ENCODE peak calls at places on chromosome 5, in four cellular contexts. One of them, this sample, is unnamed.

GRCh38 chr5:96931605-96932004 is 4.3 kb upstream of the LNPEP start:
- DNase-seq in iPS-NIHi11: no peak
- DNase-seq in iPS DF 19.7: no peak
- DNase-seq in activated CD4-positive, alpha-beta memory T cell treated with anti-CD3 and anti-CD28 coated beads, Interleukin-2, amount 10 ng/mL, durations not matched to agents 7 days and 5 days: no peak
- DNase-seq in this sample: no peak

GRCh38 chr5:59174248-59174844 is 591.5 kb downstream of the RAB3C start:
- DNase-seq in iPS-NIHi11: peak; percentile 55
- DNase-seq in iPS DF 19.7: no peak
- DNase-seq in activated CD4-positive, alpha-beta memory T cell treated with anti-CD3 and anti-CD28 coated beads, Interleukin-2, amount 10 ng/mL, durations not matched to agents 7 days and 5 days: peak; percentile 37
- DNase-seq in this sample: no peak

GRCh38 chr5:37198066-37198465 is 51.1 kb downstream of the CPLANE1 start:
- DNase-seq in iPS-NIHi11: no peak
- DNase-seq in iPS DF 19.7: no peak
- DNase-seq in activated CD4-positive, alpha-beta memory T cell treated with anti-CD3 and anti-CD28 coated beads, Interleukin-2, amount 10 ng/mL, durations not matched to agents 7 days and 5 days: no peak
- DNase-seq in this sample: no peak

GRCh38 chr5:90548069-90548593 is 10.5 kb upstream of the ADGRV1 start:
- DNase-seq in iPS-NIHi11: no peak
- DNase-seq in iPS DF 19.7: no peak
- DNase-seq in activated CD4-positive, alpha-beta memory T cell treated with anti-CD3 and anti-CD28 coated beads, Interleukin-2, amount 10 ng/mL, durations not matched to agents 7 days and 5 days: no peak
- DNase-seq in this sample: no peak

GRCh38 chr5:139275536-139276297 is 17.8 kb upstream of the MATR3 start:
- DNase-seq in iPS-NIHi11: no peak
- DNase-seq in iPS DF 19.7: no peak
- DNase-seq in activated CD4-positive, alpha-beta memory T cell treated with anti-CD3 and anti-CD28 coated beads, Interleukin-2, amount 10 ng/mL, durations not matched to agents 7 days and 5 days: no peak
- DNase-seq in this sample: no peak

GRCh38 chr5:72256536-72256935 is 63.5 kb downstream of the MRPS27 start:
- DNase-seq in iPS-NIHi11: no peak
- DNase-seq in iPS DF 19.7: no peak
- DNase-seq in activated CD4-positive, alpha-beta memory T cell treated with anti-CD3 and anti-CD28 coated beads, Interleukin-2, amount 10 ng/mL, durations not matched to agents 7 days and 5 days: no peak
- DNase-seq in this sample: no peak

GRCh38 chr5:60184599-60184998 is 291.1 kb upstream of the PDE4D start:
- DNase-seq in iPS-NIHi11: no peak
- DNase-seq in iPS DF 19.7: no peak
- DNase-seq in activated CD4-positive, alpha-beta memory T cell treated with anti-CD3 and anti-CD28 coated beads, Interleukin-2, amount 10 ng/mL, durations not matched to agents 7 days and 5 days: no peak
- DNase-seq in this sample: no peak

GRCh38 chr5:151757233-151758140 is 944 bp downstream of the ATOX1 start:
- DNase-seq in iPS-NIHi11: no peak
- DNase-seq in iPS DF 19.7: no peak
- DNase-seq in activated CD4-positive, alpha-beta memory T cell treated with anti-CD3 and anti-CD28 coated beads, Interleukin-2, amount 10 ng/mL, durations not matched to agents 7 days and 5 days: peak; percentile 34
- DNase-seq in this sample: no peak

GRCh38 chr5:116571568-116572321 is 2.9 kb downstream of the SEMA6A start:
- DNase-seq in iPS-NIHi11: no peak
- DNase-seq in iPS DF 19.7: no peak
- DNase-seq in activated CD4-positive, alpha-beta memory T cell treated with anti-CD3 and anti-CD28 coated beads, Interleukin-2, amount 10 ng/mL, durations not matched to agents 7 days and 5 days: no peak
- DNase-seq in this sample: no peak

GRCh38 chr5:160467555-160468418 is 46.1 kb downstream of the PTTG1 start:
- DNase-seq in iPS-NIHi11: peak; percentile 45
- DNase-seq in iPS DF 19.7: no peak
- DNase-seq in activated CD4-positive, alpha-beta memory T cell treated with anti-CD3 and anti-CD28 coated beads, Interleukin-2, amount 10 ng/mL, durations not matched to agents 7 days and 5 days: peak; percentile 89
- DNase-seq in this sample: peak; percentile 68

GRCh38 chr5:179624841-179625271 is 1.4 kb upstream of the HNRNPH1 start:
- DNase-seq in iPS-NIHi11: no peak
- DNase-seq in iPS DF 19.7: no peak
- DNase-seq in activated CD4-positive, alpha-beta memory T cell treated with anti-CD3 and anti-CD28 coated beads, Interleukin-2, amount 10 ng/mL, durations not matched to agents 7 days and 5 days: no peak
- DNase-seq in this sample: peak; percentile 16

GRCh38 chr5:107937198-107937597 is 266.5 kb upstream of the EFNA5 start:
- DNase-seq in iPS-NIHi11: peak; percentile 23
- DNase-seq in iPS DF 19.7: no peak
- DNase-seq in activated CD4-positive, alpha-beta memory T cell treated with anti-CD3 and anti-CD28 coated beads, Interleukin-2, amount 10 ng/mL, durations not matched to agents 7 days and 5 days: no peak
- DNase-seq in this sample: no peak

GRCh38 chr5:98917433-98917832 is 11.4 kb downstream of the CHD1 start:
- DNase-seq in iPS-NIHi11: no peak
- DNase-seq in iPS DF 19.7: no peak
- DNase-seq in activated CD4-positive, alpha-beta memory T cell treated with anti-CD3 and anti-CD28 coated beads, Interleukin-2, amount 10 ng/mL, durations not matched to agents 7 days and 5 days: no peak
- DNase-seq in this sample: no peak

GRCh38 chr5:116766470-116766947 is 191.9 kb upstream of the SEMA6A start:
- DNase-seq in iPS-NIHi11: no peak
- DNase-seq in iPS DF 19.7: no peak
- DNase-seq in activated CD4-positive, alpha-beta memory T cell treated with anti-CD3 and anti-CD28 coated beads, Interleukin-2, amount 10 ng/mL, durations not matched to agents 7 days and 5 days: no peak
- DNase-seq in this sample: no peak

GRCh38 chr5:172643392-172643871 is 2.4 kb downstream of the NEURL1B start:
- DNase-seq in iPS-NIHi11: no peak
- DNase-seq in iPS DF 19.7: no peak
- DNase-seq in activated CD4-positive, alpha-beta memory T cell treated with anti-CD3 and anti-CD28 coated beads, Interleukin-2, amount 10 ng/mL, durations not matched to agents 7 days and 5 days: no peak
- DNase-seq in this sample: no peak

GRCh38 chr5:36880761-36881160 is 4.2 kb downstream of the NIPBL start:
- DNase-seq in iPS-NIHi11: no peak
- DNase-seq in iPS DF 19.7: no peak
- DNase-seq in activated CD4-positive, alpha-beta memory T cell treated with anti-CD3 and anti-CD28 coated beads, Interleukin-2, amount 10 ng/mL, durations not matched to agents 7 days and 5 days: no peak
- DNase-seq in this sample: no peak

GRCh38 chr5:1881273-1881586 is 1.5 kb downstream of the IRX4 start:
- DNase-seq in iPS-NIHi11: no peak
- DNase-seq in iPS DF 19.7: peak; percentile 85
- DNase-seq in activated CD4-positive, alpha-beta memory T cell treated with anti-CD3 and anti-CD28 coated beads, Interleukin-2, amount 10 ng/mL, durations not matched to agents 7 days and 5 days: no peak
- DNase-seq in this sample: no peak

GRCh38 chr5:115435776-115436712 is 108.5 kb downstream of the FEM1C start:
- DNase-seq in iPS-NIHi11: no peak
- DNase-seq in iPS DF 19.7: no peak
- DNase-seq in activated CD4-positive, alpha-beta memory T cell treated with anti-CD3 and anti-CD28 coated beads, Interleukin-2, amount 10 ng/mL, durations not matched to agents 7 days and 5 days: no peak
- DNase-seq in this sample: no peak

GRCh38 chr5:16180789-16181082 is 1.1 kb upstream of the MARCHF11 start:
- DNase-seq in iPS-NIHi11: no peak
- DNase-seq in iPS DF 19.7: no peak
- DNase-seq in activated CD4-positive, alpha-beta memory T cell treated with anti-CD3 and anti-CD28 coated beads, Interleukin-2, amount 10 ng/mL, durations not matched to agents 7 days and 5 days: no peak
- DNase-seq in this sample: no peak

GRCh38 chr5:171418982-171419662 is at the start of gene FGF18:
- DNase-seq in iPS-NIHi11: peak; percentile 63
- DNase-seq in iPS DF 19.7: no peak
- DNase-seq in activated CD4-positive, alpha-beta memory T cell treated with anti-CD3 and anti-CD28 coated beads, Interleukin-2, amount 10 ng/mL, durations not matched to agents 7 days and 5 days: peak; percentile 45
- DNase-seq in this sample: no peak

GRCh38 chr5:16733597-16733996 is 116.8 kb upstream of the RETREG1 start:
- DNase-seq in iPS-NIHi11: no peak
- DNase-seq in iPS DF 19.7: no peak
- DNase-seq in activated CD4-positive, alpha-beta memory T cell treated with anti-CD3 and anti-CD28 coated beads, Interleukin-2, amount 10 ng/mL, durations not matched to agents 7 days and 5 days: no peak
- DNase-seq in this sample: no peak

GRCh38 chr5:54180616-54181015 is 129.8 kb downstream of the ARL15 start:
- DNase-seq in iPS-NIHi11: peak; percentile 54
- DNase-seq in iPS DF 19.7: no peak
- DNase-seq in activated CD4-positive, alpha-beta memory T cell treated with anti-CD3 and anti-CD28 coated beads, Interleukin-2, amount 10 ng/mL, durations not matched to agents 7 days and 5 days: no peak
- DNase-seq in this sample: no peak

GRCh38 chr5:74199436-74200210 is 440.9 kb downstream of the ENC1 start:
- DNase-seq in iPS-NIHi11: no peak
- DNase-seq in iPS DF 19.7: no peak
- DNase-seq in activated CD4-positive, alpha-beta memory T cell treated with anti-CD3 and anti-CD28 coated beads, Interleukin-2, amount 10 ng/mL, durations not matched to agents 7 days and 5 days: no peak
- DNase-seq in this sample: no peak

GRCh38 chr5:169803077-169803981 is 166.3 kb downstream of the DOCK2 start:
- DNase-seq in iPS-NIHi11: no peak
- DNase-seq in iPS DF 19.7: no peak
- DNase-seq in activated CD4-positive, alpha-beta memory T cell treated with anti-CD3 and anti-CD28 coated beads, Interleukin-2, amount 10 ng/mL, durations not matched to agents 7 days and 5 days: no peak
- DNase-seq in this sample: no peak

GRCh38 chr5:7541898-7542297 is 146.0 kb downstream of the ADCY2 start:
- DNase-seq in iPS-NIHi11: no peak
- DNase-seq in iPS DF 19.7: no peak
- DNase-seq in activated CD4-positive, alpha-beta memory T cell treated with anti-CD3 and anti-CD28 coated beads, Interleukin-2, amount 10 ng/mL, durations not matched to agents 7 days and 5 days: no peak
- DNase-seq in this sample: no peak

GRCh38 chr5:61824396-61824795 is 481.6 kb upstream of the KIF2A start:
- DNase-seq in iPS-NIHi11: no peak
- DNase-seq in iPS DF 19.7: no peak
- DNase-seq in activated CD4-positive, alpha-beta memory T cell treated with anti-CD3 and anti-CD28 coated beads, Interleukin-2, amount 10 ng/mL, durations not matched to agents 7 days and 5 days: no peak
- DNase-seq in this sample: no peak

GRCh38 chr5:142618125-142618524 is 67.8 kb downstream of the FGF1 start:
- DNase-seq in iPS-NIHi11: no peak
- DNase-seq in iPS DF 19.7: no peak
- DNase-seq in activated CD4-positive, alpha-beta memory T cell treated with anti-CD3 and anti-CD28 coated beads, Interleukin-2, amount 10 ng/mL, durations not matched to agents 7 days and 5 days: peak; percentile 37
- DNase-seq in this sample: no peak

GRCh38 chr5:95317085-95317484 is 32.2 kb upstream of the MCTP1 start:
- DNase-seq in iPS-NIHi11: no peak
- DNase-seq in iPS DF 19.7: no peak
- DNase-seq in activated CD4-positive, alpha-beta memory T cell treated with anti-CD3 and anti-CD28 coated beads, Interleukin-2, amount 10 ng/mL, durations not matched to agents 7 days and 5 days: no peak
- DNase-seq in this sample: no peak

GRCh38 chr5:111627862-111628261 is 115.5 kb upstream of the STARD4 start:
- DNase-seq in iPS-NIHi11: no peak
- DNase-seq in iPS DF 19.7: no peak
- DNase-seq in activated CD4-positive, alpha-beta memory T cell treated with anti-CD3 and anti-CD28 coated beads, Interleukin-2, amount 10 ng/mL, durations not matched to agents 7 days and 5 days: no peak
- DNase-seq in this sample: no peak

GRCh38 chr5:63831381-63831780 is 130.9 kb downstream of the HTR1A start:
- DNase-seq in iPS-NIHi11: no peak
- DNase-seq in iPS DF 19.7: no peak
- DNase-seq in activated CD4-positive, alpha-beta memory T cell treated with anti-CD3 and anti-CD28 coated beads, Interleukin-2, amount 10 ng/mL, durations not matched to agents 7 days and 5 days: no peak
- DNase-seq in this sample: no peak

This sample was measured in Peyer's patch.